ENCODE peak calls at places on chromosomes 13 and 19, in six cellular contexts. I is IMR-90, F is neuronal stem cell, Z is H1, P is trophoblast cell, G is H9. L is an unnamed sample.

GRCh38 chr19:43802216-43802951 is at the start of gene LYPD5:
- DNase-seq in I (no peak), F (no peak), Z (no peak), P (no peak), G (no peak), L (no peak)

GRCh38 chr19:996051-996838 is 4.0 kb upstream of the GRIN3B start:
- DNase-seq in I (peak; percentile 53), F (no peak), Z (no peak), P (no peak), G (no peak), L (peak; percentile 62)

GRCh38 chr13:47256618-47257017 is 359.8 kb upstream of the HTR2A start:
- DNase-seq in I (peak; percentile 93), F (no peak), Z (no peak), P (no peak), G (no peak), L (peak; percentile 30)

GRCh38 chr19:7456964-7457541 is 31.8 kb downstream of the PEX11G start:
- DNase-seq in I (no peak), F (no peak), Z (no peak), P (no peak), G (no peak), L (no peak)

GRCh38 chr13:59391696-59392095 is 772.0 kb downstream of the DIAPH3 start:
- DNase-seq in I (peak; percentile 74), F (peak; percentile 40), Z (no peak), P (peak; percentile 78), G (peak; percentile 52), L (peak; percentile 73)

GRCh38 chr13:99265823-99266426 is 7.7 kb upstream of the GPR18 start:
- DNase-seq in I (peak; percentile 63), F (no peak), Z (no peak), P (peak; percentile 75), G (no peak), L (peak; percentile 66)

GRCh38 chr19:46133777-46134231 is 9.3 kb upstream of the IGFL3 start:
- DNase-seq in I (no peak), F (no peak), Z (no peak), P (peak; percentile 96), G (peak; percentile 65), L (no peak)

GRCh38 chr13:76816394-76816793 is 69.8 kb downstream of the KCTD12 start:
- DNase-seq in I (no peak), F (no peak), Z (no peak), P (no peak), G (no peak), L (no peak)

GRCh38 chr13:36329355-36329754 is 16.8 kb downstream of the SPART start:
- DNase-seq in I (peak; percentile 46), F (no peak), Z (no peak), P (no peak), G (no peak), L (no peak)

GRCh38 chr13:44573790-44574465 is 2.2 kb downstream of the TSC22D1 start:
- DNase-seq in I (peak; percentile 67), F (no peak), Z (no peak), P (peak; percentile 66), G (peak; percentile 55), L (peak; percentile 50)

GRCh38 chr13:67736646-67737420 is 506.7 kb upstream of the PCDH9 start:
- DNase-seq in I (peak; percentile 68), F (peak; percentile 36), Z (peak; percentile 67), P (peak; percentile 3), G (peak; percentile 61), L (peak; percentile 77)

GRCh38 chr13:58955546-58956385 is 1208.0 kb downstream of the DIAPH3 start:
- DNase-seq in I (no peak), F (no peak), Z (no peak), P (no peak), G (no peak), L (no peak)

GRCh38 chr19:58020129-58020528 is 13.7 kb upstream of the ZSCAN1 start:
- DNase-seq in I (no peak), F (no peak), Z (no peak), P (no peak), G (no peak), L (no peak)

GRCh38 chr19:54653181-54653809 is 9.5 kb upstream of the LILRB4 start:
- DNase-seq in I (peak; percentile 7), F (no peak), Z (no peak), P (peak; percentile 63), G (no peak), L (peak; percentile 5)

GRCh38 chr19:38848299-38849146 is 1.3 kb downstream of the HNRNPL start:
- DNase-seq in I (no peak), F (no peak), Z (no peak), P (no peak), G (no peak), L (no peak)

GRCh38 chr19:14550201-14550754 is 20.9 kb downstream of the TECR start:
- DNase-seq in I (no peak), F (no peak), Z (no peak), P (peak; percentile 73), G (no peak), L (no peak)

DNA sequence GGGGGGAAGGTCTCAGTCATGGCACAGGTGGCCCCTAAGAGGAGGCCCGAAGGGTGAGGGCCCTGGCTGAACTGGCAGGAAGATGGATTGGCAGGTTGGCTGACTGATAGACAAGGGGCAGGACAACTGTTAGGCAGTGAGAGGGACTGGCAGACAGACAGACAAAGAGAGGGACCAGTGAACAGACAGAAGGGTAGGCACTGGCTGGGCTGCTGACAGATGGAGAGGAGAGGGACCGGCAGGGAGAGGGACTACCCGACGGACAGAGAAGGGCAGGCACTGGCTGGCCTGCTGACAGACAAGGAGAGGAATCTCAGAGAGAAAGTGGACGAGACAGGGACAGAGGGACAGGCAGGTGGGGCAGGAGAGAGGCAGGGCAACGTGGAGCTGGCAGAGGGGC is 31.8 kb upstream of the EHD2 start:
- DNase-seq in I (no peak), F (no peak), Z (no peak), P (no peak), G (no peak), L (no peak)
- H3K14ac ChIP-seq in I (no peak overlapping the region), F (peak overlapping the region; percentile 56), Z (no peak overlapping the region), P (no peak overlapping the region), G (no peak overlapping the region), L (no peak overlapping the region)

GRCh38 chr13:21641629-21642028 is 29.2 kb upstream of the FGF9 start:
- DNase-seq in I (no peak), F (no peak), Z (no peak), P (no peak), G (no peak), L (no peak)

GRCh38 chr13:21638319-21639282 is 32.3 kb upstream of the FGF9 start:
- DNase-seq in I (peak; percentile 4), F (peak; percentile 35), Z (no peak), P (peak; percentile 72), G (no peak), L (peak; percentile 40)

GRCh38 chr13:21632196-21632595 is 28.2 kb upstream of the MICU2 start:
- DNase-seq in I (no peak), F (no peak), Z (no peak), P (no peak), G (no peak), L (no peak)

GRCh38 chr13:21639604-21640003 is 31.3 kb upstream of the FGF9 start:
- DNase-seq in I (no peak), F (peak; percentile 66), Z (no peak), P (no peak), G (no peak), L (no peak)

DNA sequence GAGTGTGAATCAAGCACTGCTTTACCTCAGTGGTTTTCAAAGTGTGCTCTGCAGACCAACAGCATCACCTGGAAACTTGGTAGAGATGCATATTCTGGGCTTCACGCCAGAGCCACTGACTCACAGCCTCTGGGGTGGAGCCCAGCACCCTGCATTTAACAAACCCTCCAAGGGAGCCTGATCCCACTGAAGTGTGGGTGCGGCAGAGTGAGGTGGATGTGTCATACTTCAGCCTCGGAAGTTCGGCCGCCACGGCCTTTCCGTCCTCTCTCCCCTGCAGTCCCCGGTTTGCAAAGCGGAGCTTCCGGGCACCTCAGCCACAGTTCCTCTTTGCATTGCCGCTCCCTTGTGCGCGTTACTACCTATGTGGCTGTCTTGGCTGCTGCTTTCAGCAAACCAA is 33.3 kb upstream of the MICU2 start:
- DNase-seq in I (peak; percentile 43), F (no peak), Z (no peak), P (no peak), G (no peak), L (no peak)
- H3K27ac ChIP-seq in I (no peak overlapping the region), F (no peak overlapping the region), Z (no peak overlapping the region), P (no peak overlapping the region), G (no peak overlapping the region), L (no peak overlapping the region)

GRCh38 chr13:94613051-94613450 is 11.4 kb downstream of the GPR180 start:
- DNase-seq in I (no peak), F (no peak), Z (no peak), P (no peak), G (no peak), L (no peak)

GRCh38 chr13:94620286-94620896 is 18.7 kb downstream of the GPR180 start:
- DNase-seq in I (peak; percentile 41), F (peak; percentile 33), Z (no peak), P (peak; percentile 67), G (no peak), L (peak; percentile 49)

GRCh38 chr13:94612050-94612449 is 10.4 kb downstream of the GPR180 start:
- DNase-seq in I (no peak), F (no peak), Z (no peak), P (no peak), G (no peak), L (no peak)

DNA sequence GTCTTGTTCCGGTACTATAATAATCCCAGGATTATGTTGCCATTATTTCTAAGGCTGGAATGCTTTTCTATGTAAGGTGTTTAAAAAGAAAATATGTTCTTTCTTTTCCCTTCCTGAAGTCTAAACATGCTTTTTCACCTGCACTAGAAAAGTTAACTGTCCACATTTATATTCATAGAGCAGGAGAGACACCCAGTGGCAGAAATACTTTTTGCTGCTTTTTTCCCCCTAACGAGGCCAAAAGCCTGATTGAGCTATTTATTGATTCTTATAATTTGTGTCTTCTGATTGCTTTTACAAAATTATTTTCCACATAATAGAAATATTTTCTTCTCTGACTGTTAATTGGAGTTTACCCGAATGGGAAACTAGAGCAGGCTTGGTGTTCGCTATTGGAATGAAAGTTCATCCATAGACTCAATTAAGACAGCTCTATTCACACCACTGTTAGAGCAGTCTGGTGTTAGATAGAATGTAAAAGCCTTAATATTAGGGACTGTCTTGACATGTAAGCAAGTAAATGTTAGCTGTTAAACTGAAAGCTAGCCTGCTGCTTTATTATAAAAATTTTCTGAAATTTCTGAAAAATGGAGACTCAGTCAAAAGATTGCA is 15.8 kb downstream of the GPR180 start:
- DNase-seq in I (no peak), F (peak; percentile 35), Z (no peak), P (peak; percentile 60), G (no peak), L (peak; percentile 37)
- H3K14ac ChIP-seq in I (no peak overlapping the region), F (no peak overlapping the region), Z (no peak overlapping the region), P (no peak overlapping the region), G (no peak overlapping the region), L (no peak overlapping the region)

DNA sequence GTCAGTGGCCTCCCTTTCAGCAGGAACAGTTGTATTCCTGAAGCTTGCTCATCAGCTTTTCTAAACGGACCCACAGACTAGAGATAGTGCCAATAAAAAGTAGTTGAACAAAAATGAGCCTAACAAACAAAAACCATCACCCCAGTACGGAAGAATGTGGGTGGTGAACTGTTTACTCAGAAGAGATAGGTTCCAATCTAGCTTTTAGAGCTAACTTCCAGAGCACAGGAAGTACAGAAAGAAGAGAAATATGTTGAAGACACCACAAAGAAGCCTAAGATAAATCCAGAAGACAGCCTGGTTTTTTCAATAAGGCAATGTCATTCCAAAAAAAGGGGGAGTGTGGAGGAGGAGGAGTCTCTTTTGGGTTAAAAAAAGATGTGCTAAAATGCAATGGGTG is 2.8 kb upstream of the LMO7 start:
- DNase-seq in I (peak; percentile 97), F (no peak), Z (no peak), P (no peak), G (no peak), L (peak; percentile 92)
- H3K27ac ChIP-seq in I (peak overlapping the region; percentile 62), F (no peak overlapping the region), Z (no peak overlapping the region), P (no peak overlapping the region), G (no peak overlapping the region), L (peak overlapping the region; percentile 30)

L was measured in mesenchymal stem cell.